ENCODE peak calls at places on chromosome 17, in ten cellular contexts. U is right lobe of liver; D is T-helper 17 cell; T is fibroblast of the conjunctiva; A is hippocampal formation; I is sciatic nerve; B is fibroblast of pulmonary artery; E is A172; F is HFFc6; R is activated naive CD4-positive, alpha-beta T cell treated with anti-CD3 and anti-CD28 coated beads for 36 hours. Z is an unnamed sample.

GRCh38 chr17:58756246-58757161 is 850 bp downstream of the PPM1E start:
- DNase-seq in U (no peak), D (peak), T (no peak), A (no peak), I (no peak), B (peak), E (no peak), F (no peak), R (peak), Z (peak)

GRCh38 chr17:8991514-8992285 is 26.2 kb upstream of the PIK3R5 start:
- DNase-seq in U (no peak), D (no peak), T (peak), A (peak), I (peak), B (peak), E (peak), F (peak), R (peak), Z (peak)

GRCh38 chr17:12789976-12790805 is 893 bp downstream of the ARHGAP44 start:
- DNase-seq in U (no peak), D (no peak), T (no peak), A (no peak), I (no peak), B (no peak), E (no peak), F (no peak), R (peak), Z (no peak)

GRCh38 chr17:73493212-73493814 is 150.9 kb downstream of the SDK2 start:
- DNase-seq in U (no peak), D (no peak), T (no peak), A (no peak), I (no peak), B (no peak), E (no peak), F (no peak), R (no peak), Z (peak)

GRCh38 chr17:12342609-12343248 is 322.1 kb downstream of the MAP2K4 start:
- DNase-seq in U (no peak), D (no peak), T (no peak), A (no peak), I (no peak), B (peak), E (no peak), F (no peak), R (peak), Z (no peak)

GRCh38 chr17:81448442-81448841 is 53.2 kb downstream of the BAHCC1 start:
- DNase-seq in U (no peak), D (no peak), T (no peak), A (no peak), I (no peak), B (no peak), E (no peak), F (no peak), R (no peak), Z (no peak)

GRCh38 chr17:29844339-29845048 is 85.5 kb downstream of the SSH2 start:
- DNase-seq in U (no peak), D (no peak), T (peak), A (no peak), I (no peak), B (peak), E (no peak), F (no peak), R (no peak), Z (no peak)

GRCh38 chr17:40364121-40364861 is at the start of gene GJD3:
- DNase-seq in U (no peak), D (no peak), T (no peak), A (no peak), I (no peak), B (no peak), E (no peak), F (no peak), R (no peak), Z (no peak)

GRCh38 chr17:73705594-73705993 is 61.3 kb upstream of the SDK2 start:
- DNase-seq in U (no peak), D (no peak), T (no peak), A (peak), I (no peak), B (peak), E (peak), F (no peak), R (no peak), Z (no peak)

GRCh38 chr17:27665549-27665948 is 34.6 kb downstream of the LGALS9 start:
- DNase-seq in U (peak), D (no peak), T (no peak), A (no peak), I (no peak), B (no peak), E (no peak), F (no peak), R (no peak), Z (no peak)

GRCh38 chr17:1759529-1759928 is 2.3 kb upstream of the SERPINF1 start:
- DNase-seq in U (no peak), D (no peak), T (no peak), A (no peak), I (no peak), B (no peak), E (no peak), F (no peak), R (no peak), Z (no peak)

GRCh38 chr17:82960419-82961271 is 118.8 kb upstream of the METRNL start:
- DNase-seq in U (no peak), D (no peak), T (no peak), A (no peak), I (peak), B (no peak), E (no peak), F (no peak), R (no peak), Z (no peak)

GRCh38 chr17:11264183-11264871 is 23.3 kb downstream of the SHISA6 start:
- DNase-seq in U (no peak), D (no peak), T (no peak), A (no peak), I (no peak), B (no peak), E (no peak), F (no peak), R (no peak), Z (no peak)

GRCh38 chr17:50630524-50631194 is 4.0 kb upstream of the ABCC3 start:
- DNase-seq in U (peak), D (peak), T (no peak), A (no peak), I (no peak), B (peak), E (peak), F (no peak), R (peak), Z (no peak)

GRCh38 chr17:55238931-55239297 is 25.8 kb upstream of the HLF start:
- DNase-seq in U (no peak), D (no peak), T (no peak), A (peak), I (no peak), B (no peak), E (no peak), F (no peak), R (peak), Z (no peak)

GRCh38 chr17:39972271-39972670 is 8.3 kb upstream of the PSMD3 start:
- DNase-seq in U (no peak), D (no peak), T (no peak), A (no peak), I (no peak), B (no peak), E (no peak), F (no peak), R (peak), Z (no peak)

GRCh38 chr17:32463304-32463703 is 19.0 kb downstream of the PSMD11 start:
- DNase-seq in U (no peak), D (no peak), T (no peak), A (no peak), I (no peak), B (no peak), E (no peak), F (no peak), R (no peak), Z (no peak)

GRCh38 chr17:47621293-47622178 is 28.2 kb upstream of the KPNB1 start:
- DNase-seq in U (no peak), D (no peak), T (peak), A (no peak), I (no peak), B (peak), E (peak), F (peak), R (no peak), Z (peak)

GRCh38 chr17:82338858-82339633 is 5.5 kb upstream of the SECTM1 start:
- DNase-seq in U (no peak), D (no peak), T (peak), A (no peak), I (no peak), B (peak), E (peak), F (peak), R (no peak), Z (no peak)

GRCh38 chr17:4600563-4600962 is 16.2 kb downstream of the SMTNL2 start:
- DNase-seq in U (no peak), D (no peak), T (no peak), A (no peak), I (no peak), B (no peak), E (no peak), F (no peak), R (no peak), Z (no peak)

GRCh38 chr17:37142294-37142944 is 193.7 kb downstream of the AATF start:
- DNase-seq in U (no peak), D (no peak), T (no peak), A (no peak), I (no peak), B (peak), E (no peak), F (no peak), R (no peak), Z (no peak)

GRCh38 chr17:6757747-6758146 is 1.9 kb downstream of the XAF1 start:
- DNase-seq in U (no peak), D (no peak), T (no peak), A (no peak), I (no peak), B (no peak), E (no peak), F (no peak), R (no peak), Z (no peak)

GRCh38 chr17:2101448-2102257 is 46.8 kb downstream of the HIC1 start:
- DNase-seq in U (no peak), D (no peak), T (no peak), A (no peak), I (no peak), B (no peak), E (no peak), F (no peak), R (peak), Z (no peak)